ENCODE peak calls at places on chromosome X, in ten cellular contexts. One of them, this sample, is unnamed.

GRCh38 chrX:80810365-80810978 is 795 bp upstream of the BRWD3 start:
- DNase-seq in neural progenitor cell: no peak
- DNase-seq in bronchial epithelial cell: no peak
- DNase-seq in HepG2: no peak
- DNase-seq in OCI-LY7: peak; percentile 11
- DNase-seq in astrocyte of the spinal cord: no peak
- DNase-seq in colonic mucosa: no peak
- DNase-seq in endodermal cell: no peak
- DNase-seq in cardiac fibroblast: no peak
- DNase-seq in brain microvascular endothelial cell: no peak
- DNase-seq in this sample: no peak

GRCh38 chrX:55342533-55343501 is 78.1 kb upstream of the PAGE3 start:
- DNase-seq in astrocyte of the spinal cord: no peak
- DNase-seq in bronchial epithelial cell: peak; percentile 82
- DNase-seq in OCI-LY7: peak; percentile 33
- DNase-seq in endodermal cell: peak; percentile 73
- DNase-seq in neural progenitor cell: peak; percentile 6
- DNase-seq in colonic mucosa: peak; percentile 53
- DNase-seq in HepG2: peak; percentile 3
- DNase-seq in brain microvascular endothelial cell: no peak
- DNase-seq in cardiac fibroblast: peak; percentile 16
- DNase-seq in this sample: no peak

GRCh38 chrX:142096263-142096662 is 108.8 kb downstream of the MAGEC2 start:
- DNase-seq in brain microvascular endothelial cell: no peak
- DNase-seq in HepG2: no peak
- DNase-seq in colonic mucosa: no peak
- DNase-seq in OCI-LY7: no peak
- DNase-seq in neural progenitor cell: no peak
- DNase-seq in astrocyte of the spinal cord: no peak
- DNase-seq in endodermal cell: no peak
- DNase-seq in cardiac fibroblast: no peak
- DNase-seq in bronchial epithelial cell: no peak
- DNase-seq in this sample: no peak

GRCh38 chrX:38206036-38206435 is 14.6 kb downstream of the SRPX start:
- DNase-seq in colonic mucosa: no peak
- DNase-seq in bronchial epithelial cell: no peak
- DNase-seq in endodermal cell: no peak
- DNase-seq in brain microvascular endothelial cell: peak; percentile 41
- DNase-seq in cardiac fibroblast: peak; percentile 60
- DNase-seq in OCI-LY7: no peak
- DNase-seq in HepG2: no peak
- DNase-seq in neural progenitor cell: no peak
- DNase-seq in astrocyte of the spinal cord: no peak
- DNase-seq in this sample: no peak

GRCh38 chrX:73134741-73135140 is 55.4 kb upstream of the PABPC1L2A start:
- DNase-seq in bronchial epithelial cell: no peak
- DNase-seq in HepG2: no peak
- DNase-seq in cardiac fibroblast: no peak
- DNase-seq in astrocyte of the spinal cord: no peak
- DNase-seq in colonic mucosa: no peak
- DNase-seq in endodermal cell: no peak
- DNase-seq in OCI-LY7: no peak
- DNase-seq in neural progenitor cell: no peak
- DNase-seq in brain microvascular endothelial cell: no peak
- DNase-seq in this sample: no peak

GRCh38 chrX:45011597-45011996 is 138.6 kb downstream of the KDM6A start:
- DNase-seq in bronchial epithelial cell: no peak
- DNase-seq in astrocyte of the spinal cord: no peak
- DNase-seq in colonic mucosa: no peak
- DNase-seq in neural progenitor cell: no peak
- DNase-seq in cardiac fibroblast: no peak
- DNase-seq in HepG2: no peak
- DNase-seq in endodermal cell: no peak
- DNase-seq in brain microvascular endothelial cell: no peak
- DNase-seq in OCI-LY7: no peak
- DNase-seq in this sample: no peak

GRCh38 chrX:129961180-129962083 is 21.0 kb upstream of the BCORL1 start:
- DNase-seq in endodermal cell: peak; percentile 88
- DNase-seq in astrocyte of the spinal cord: no peak
- DNase-seq in neural progenitor cell: peak; percentile 83
- DNase-seq in HepG2: peak; percentile 44
- DNase-seq in OCI-LY7: peak; percentile 88
- DNase-seq in bronchial epithelial cell: peak; percentile 37
- DNase-seq in colonic mucosa: peak; percentile 81
- DNase-seq in cardiac fibroblast: no peak
- DNase-seq in brain microvascular endothelial cell: peak; percentile 10
- DNase-seq in this sample: no peak

GRCh38 chrX:18575744-18576143 is 96.2 kb downstream of the RS1 start:
- DNase-seq in neural progenitor cell: no peak
- DNase-seq in colonic mucosa: no peak
- DNase-seq in OCI-LY7: no peak
- DNase-seq in brain microvascular endothelial cell: no peak
- DNase-seq in endodermal cell: no peak
- DNase-seq in cardiac fibroblast: no peak
- DNase-seq in astrocyte of the spinal cord: no peak
- DNase-seq in bronchial epithelial cell: peak; percentile 60
- DNase-seq in HepG2: no peak
- DNase-seq in this sample: no peak

GRCh38 chrX:136712631-136713030 is 64.7 kb downstream of the CD40LG start:
- DNase-seq in astrocyte of the spinal cord: no peak
- DNase-seq in brain microvascular endothelial cell: no peak
- DNase-seq in bronchial epithelial cell: no peak
- DNase-seq in HepG2: no peak
- DNase-seq in colonic mucosa: no peak
- DNase-seq in endodermal cell: no peak
- DNase-seq in neural progenitor cell: no peak
- DNase-seq in cardiac fibroblast: no peak
- DNase-seq in OCI-LY7: no peak
- DNase-seq in this sample: no peak

GRCh38 chrX:136710324-136710951 is 62.5 kb downstream of the CD40LG start:
- DNase-seq in neural progenitor cell: no peak
- DNase-seq in bronchial epithelial cell: peak; percentile 47
- DNase-seq in cardiac fibroblast: peak; percentile 78
- DNase-seq in endodermal cell: no peak
- DNase-seq in colonic mucosa: no peak
- DNase-seq in OCI-LY7: no peak
- DNase-seq in HepG2: no peak
- DNase-seq in brain microvascular endothelial cell: no peak
- DNase-seq in astrocyte of the spinal cord: peak; percentile 32
- DNase-seq in this sample: no peak

GRCh38 chrX:136711147-136711546 is 63.2 kb downstream of the CD40LG start:
- DNase-seq in brain microvascular endothelial cell: peak; percentile 20
- DNase-seq in colonic mucosa: peak; percentile 27
- DNase-seq in bronchial epithelial cell: peak; percentile 33
- DNase-seq in OCI-LY7: peak; percentile 7
- DNase-seq in astrocyte of the spinal cord: peak; percentile 53
- DNase-seq in HepG2: no peak
- DNase-seq in endodermal cell: peak; percentile 67
- DNase-seq in neural progenitor cell: peak; percentile 29
- DNase-seq in cardiac fibroblast: peak; percentile 60
- DNase-seq in this sample: no peak

DNA sequence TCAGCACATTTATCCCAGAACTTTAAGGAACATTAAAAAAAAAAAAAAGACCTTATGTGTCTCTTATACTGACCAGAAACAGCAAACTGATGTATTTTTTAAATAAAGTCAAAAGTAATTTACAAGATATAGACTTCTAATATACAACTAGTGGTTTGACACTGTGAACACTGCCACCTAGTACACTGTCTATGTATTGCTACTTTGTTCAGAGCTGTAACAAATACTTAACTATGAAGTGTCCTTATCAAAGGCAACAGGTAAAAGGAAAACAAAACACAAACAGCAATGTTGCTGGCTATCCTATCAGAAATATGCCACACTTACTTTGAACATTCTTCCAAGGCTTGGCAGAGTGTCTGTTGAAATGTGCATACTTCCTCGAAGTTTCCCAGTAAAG is 60.4 kb downstream of the CD40LG start:
- DNase-seq in brain microvascular endothelial cell: no peak
- DNase-seq in HepG2: no peak
- DNase-seq in OCI-LY7: peak; percentile 14
- DNase-seq in bronchial epithelial cell: peak; percentile 21
- DNase-seq in colonic mucosa: no peak
- DNase-seq in astrocyte of the spinal cord: peak; percentile 6
- DNase-seq in cardiac fibroblast: peak; percentile 16
- DNase-seq in endodermal cell: no peak
- DNase-seq in neural progenitor cell: peak; percentile 4
- DNase-seq in this sample: no peak
- TF ChIP-seq CTCF in brain microvascular endothelial cell: peak; percentile 29
- TF ChIP-seq CTCF in HepG2: peak; percentile 9
- TF ChIP-seq CTCF in OCI-LY7: peak; percentile 72
- TF ChIP-seq CTCF in bronchial epithelial cell: peak; percentile 19
- TF ChIP-seq CTCF in colonic mucosa: no peak
- TF ChIP-seq CTCF in astrocyte of the spinal cord: peak; percentile 38
- TF ChIP-seq CTCF in cardiac fibroblast: peak; percentile 36
- TF ChIP-seq CTCF in endodermal cell: peak; percentile 63
- TF ChIP-seq CTCF in neural progenitor cell: peak; percentile 53
- TF ChIP-seq CTCF in this sample: peak; percentile 33

GRCh38 chrX:24696241-24696640 is 2.5 kb downstream of the POLA1 start:
- DNase-seq in cardiac fibroblast: peak; percentile 1
- DNase-seq in astrocyte of the spinal cord: no peak
- DNase-seq in bronchial epithelial cell: no peak
- DNase-seq in neural progenitor cell: no peak
- DNase-seq in OCI-LY7: no peak
- DNase-seq in colonic mucosa: no peak
- DNase-seq in HepG2: no peak
- DNase-seq in endodermal cell: no peak
- DNase-seq in brain microvascular endothelial cell: no peak
- DNase-seq in this sample: no peak

GRCh38 chrX:24693453-24694202 is at the start of gene POLA1:
- DNase-seq in cardiac fibroblast: peak; percentile 96
- DNase-seq in bronchial epithelial cell: peak; percentile 85
- DNase-seq in neural progenitor cell: peak; percentile 100
- DNase-seq in HepG2: peak; percentile 92
- DNase-seq in endodermal cell: peak; percentile 100
- DNase-seq in OCI-LY7: peak; percentile 91
- DNase-seq in brain microvascular endothelial cell: peak; percentile 94
- DNase-seq in colonic mucosa: peak; percentile 87
- DNase-seq in astrocyte of the spinal cord: peak; percentile 96
- DNase-seq in this sample: peak; percentile 82

GRCh38 chrX:24692305-24692704 is 1.4 kb upstream of the POLA1 start:
- DNase-seq in OCI-LY7: no peak
- DNase-seq in endodermal cell: peak; percentile 81
- DNase-seq in bronchial epithelial cell: no peak
- DNase-seq in neural progenitor cell: peak; percentile 80
- DNase-seq in colonic mucosa: no peak
- DNase-seq in brain microvascular endothelial cell: no peak
- DNase-seq in HepG2: no peak
- DNase-seq in cardiac fibroblast: no peak
- DNase-seq in astrocyte of the spinal cord: no peak
- DNase-seq in this sample: no peak

GRCh38 chrX:24694825-24695224 is 1.1 kb downstream of the POLA1 start:
- DNase-seq in bronchial epithelial cell: peak; percentile 2
- DNase-seq in OCI-LY7: no peak
- DNase-seq in astrocyte of the spinal cord: no peak
- DNase-seq in colonic mucosa: no peak
- DNase-seq in endodermal cell: no peak
- DNase-seq in HepG2: no peak
- DNase-seq in brain microvascular endothelial cell: no peak
- DNase-seq in neural progenitor cell: no peak
- DNase-seq in cardiac fibroblast: peak; percentile 6
- DNase-seq in this sample: no peak
- H3K4me3 ChIP-seq in bronchial epithelial cell: no peak overlapping the region
- H3K4me3 ChIP-seq in OCI-LY7: peak overlapping the region; percentile 94
- H3K4me3 ChIP-seq in astrocyte of the spinal cord: no peak overlapping the region
- H3K4me3 ChIP-seq in colonic mucosa: no peak overlapping the region
- H3K4me3 ChIP-seq in endodermal cell: peak overlapping the region; percentile 93
- H3K4me3 ChIP-seq in HepG2: peak overlapping the region; percentile 82
- H3K4me3 ChIP-seq in brain microvascular endothelial cell: no peak overlapping the region
- H3K4me3 ChIP-seq in neural progenitor cell: peak overlapping the region; percentile 78
- H3K4me3 ChIP-seq in cardiac fibroblast: no peak overlapping the region
- H3K4me3 ChIP-seq in this sample: no peak overlapping the region

GRCh38 chrX:39835776-39836175 is 262.0 kb downstream of the BCOR start:
- DNase-seq in HepG2: no peak
- DNase-seq in colonic mucosa: no peak
- DNase-seq in neural progenitor cell: no peak
- DNase-seq in brain microvascular endothelial cell: no peak
- DNase-seq in bronchial epithelial cell: no peak
- DNase-seq in endodermal cell: no peak
- DNase-seq in astrocyte of the spinal cord: no peak
- DNase-seq in OCI-LY7: no peak
- DNase-seq in cardiac fibroblast: no peak
- DNase-seq in this sample: no peak

GRCh38 chrX:39837688-39838087 is 260.1 kb downstream of the BCOR start:
- DNase-seq in HepG2: no peak
- DNase-seq in brain microvascular endothelial cell: no peak
- DNase-seq in bronchial epithelial cell: no peak
- DNase-seq in neural progenitor cell: no peak
- DNase-seq in endodermal cell: no peak
- DNase-seq in astrocyte of the spinal cord: no peak
- DNase-seq in cardiac fibroblast: no peak
- DNase-seq in colonic mucosa: no peak
- DNase-seq in OCI-LY7: no peak
- DNase-seq in this sample: no peak

GRCh38 chrX:39835241-39835640 is 262.5 kb downstream of the BCOR start:
- DNase-seq in cardiac fibroblast: no peak
- DNase-seq in OCI-LY7: no peak
- DNase-seq in HepG2: no peak
- DNase-seq in brain microvascular endothelial cell: no peak
- DNase-seq in bronchial epithelial cell: no peak
- DNase-seq in endodermal cell: no peak
- DNase-seq in neural progenitor cell: no peak
- DNase-seq in astrocyte of the spinal cord: no peak
- DNase-seq in colonic mucosa: no peak
- DNase-seq in this sample: no peak

GRCh38 chrX:39834600-39834999 is 263.2 kb downstream of the BCOR start:
- DNase-seq in HepG2: no peak
- DNase-seq in brain microvascular endothelial cell: no peak
- DNase-seq in bronchial epithelial cell: no peak
- DNase-seq in OCI-LY7: no peak
- DNase-seq in endodermal cell: no peak
- DNase-seq in neural progenitor cell: no peak
- DNase-seq in astrocyte of the spinal cord: no peak
- DNase-seq in colonic mucosa: no peak
- DNase-seq in cardiac fibroblast: no peak
- DNase-seq in this sample: no peak

GRCh38 chrX:39836802-39837420 is 260.8 kb downstream of the BCOR start:
- DNase-seq in HepG2: no peak
- DNase-seq in bronchial epithelial cell: no peak
- DNase-seq in neural progenitor cell: no peak
- DNase-seq in brain microvascular endothelial cell: no peak
- DNase-seq in cardiac fibroblast: no peak
- DNase-seq in endodermal cell: no peak
- DNase-seq in astrocyte of the spinal cord: no peak
- DNase-seq in OCI-LY7: no peak
- DNase-seq in colonic mucosa: no peak
- DNase-seq in this sample: no peak
- TF ChIP-seq CTCF in HepG2: no peak
- TF ChIP-seq CTCF in bronchial epithelial cell: no peak
- TF ChIP-seq CTCF in neural progenitor cell: no peak
- TF ChIP-seq CTCF in brain microvascular endothelial cell: no peak
- TF ChIP-seq CTCF in cardiac fibroblast: no peak
- TF ChIP-seq CTCF in endodermal cell: peak; percentile 18
- TF ChIP-seq CTCF in astrocyte of the spinal cord: no peak
- TF ChIP-seq CTCF in OCI-LY7: no peak
- TF ChIP-seq CTCF in colonic mucosa: no peak
- TF ChIP-seq CTCF in this sample: no peak

GRCh38 chrX:2587146-2587545 is 86.4 kb upstream of the DHRSX start:
- DNase-seq in endodermal cell: no peak
- DNase-seq in cardiac fibroblast: no peak
- DNase-seq in OCI-LY7: no peak
- DNase-seq in brain microvascular endothelial cell: no peak
- DNase-seq in colonic mucosa: no peak
- DNase-seq in astrocyte of the spinal cord: no peak
- DNase-seq in bronchial epithelial cell: no peak
- DNase-seq in HepG2: no peak
- DNase-seq in neural progenitor cell: no peak
- DNase-seq in this sample: no peak

GRCh38 chrX:2584216-2584615 is 83.4 kb upstream of the DHRSX start:
- DNase-seq in astrocyte of the spinal cord: no peak
- DNase-seq in neural progenitor cell: peak; percentile 59
- DNase-seq in OCI-LY7: no peak
- DNase-seq in cardiac fibroblast: no peak
- DNase-seq in bronchial epithelial cell: no peak
- DNase-seq in colonic mucosa: no peak
- DNase-seq in HepG2: no peak
- DNase-seq in endodermal cell: peak; percentile 74
- DNase-seq in brain microvascular endothelial cell: no peak
- DNase-seq in this sample: no peak

GRCh38 chrX:2583194-2584162 is 82.7 kb upstream of the DHRSX start:
- DNase-seq in bronchial epithelial cell: no peak
- DNase-seq in brain microvascular endothelial cell: no peak
- DNase-seq in neural progenitor cell: peak; percentile 35
- DNase-seq in endodermal cell: peak; percentile 68
- DNase-seq in colonic mucosa: no peak
- DNase-seq in HepG2: no peak
- DNase-seq in OCI-LY7: no peak
- DNase-seq in cardiac fibroblast: no peak
- DNase-seq in astrocyte of the spinal cord: no peak
- DNase-seq in this sample: no peak

GRCh38 chrX:2588049-2588448 is 87.3 kb upstream of the DHRSX start:
- DNase-seq in endodermal cell: no peak
- DNase-seq in astrocyte of the spinal cord: no peak
- DNase-seq in OCI-LY7: no peak
- DNase-seq in neural progenitor cell: no peak
- DNase-seq in brain microvascular endothelial cell: no peak
- DNase-seq in HepG2: no peak
- DNase-seq in bronchial epithelial cell: no peak
- DNase-seq in colonic mucosa: no peak
- DNase-seq in cardiac fibroblast: no peak
- DNase-seq in this sample: no peak

GRCh38 chrX:2584659-2585470 is 84.1 kb upstream of the DHRSX start:
- DNase-seq in colonic mucosa: no peak
- DNase-seq in OCI-LY7: no peak
- DNase-seq in cardiac fibroblast: no peak
- DNase-seq in astrocyte of the spinal cord: no peak
- DNase-seq in endodermal cell: peak; percentile 62
- DNase-seq in HepG2: no peak
- DNase-seq in bronchial epithelial cell: peak; percentile 43
- DNase-seq in brain microvascular endothelial cell: no peak
- DNase-seq in neural progenitor cell: peak; percentile 19
- DNase-seq in this sample: no peak
- H3K4me3 ChIP-seq in colonic mucosa: no peak overlapping the region
- H3K4me3 ChIP-seq in OCI-LY7: no peak overlapping the region
- H3K4me3 ChIP-seq in cardiac fibroblast: no peak overlapping the region
- H3K4me3 ChIP-seq in astrocyte of the spinal cord: no peak overlapping the region
- H3K4me3 ChIP-seq in endodermal cell: no peak overlapping the region
- H3K4me3 ChIP-seq in HepG2: no peak overlapping the region
- H3K4me3 ChIP-seq in bronchial epithelial cell: no peak overlapping the region
- H3K4me3 ChIP-seq in brain microvascular endothelial cell: no peak overlapping the region
- H3K4me3 ChIP-seq in neural progenitor cell: peak overlapping the region; percentile 50
- H3K4me3 ChIP-seq in this sample: no peak overlapping the region

This sample was measured in AG09309.